ENCODE peak calls at places on chromosomes 16 and 17, in seven cellular contexts. V, F, O, I, E, U and D are unnamed samples.
A peak's percentile ranks its signal among the peaks of the same experiment; 100 is the strongest.

GRCh38 chr16:30947533-30948086 is 1.3 kb upstream of the ORAI3 start:
- DNase-seq in V (no peak), F (no peak), O (no peak), I (no peak), E (no peak), U (no peak), D (no peak)

GRCh38 chr17:6471531-6472465 is 27.5 kb downstream of the PIMREG start:
- DNase-seq in V (no peak), F (no peak), O (no peak), I (no peak), E (no peak), U (no peak), D (no peak)

GRCh38 chr16:11429113-11429512 is 83.9 kb downstream of the RMI2 start:
- DNase-seq in V (no peak), F (no peak), O (no peak), I (no peak), E (no peak), U (no peak), D (no peak)

GRCh38 chr16:28186752-28187151 is 25.0 kb downstream of the XPO6 start:
- DNase-seq in V (no peak), F (no peak), O (no peak), I (no peak), E (no peak), U (no peak), D (no peak)

GRCh38 chr17:28346746-28347246 is 10.5 kb downstream of the POLDIP2 start:
- DNase-seq in V (no peak), F (no peak), O (no peak), I (no peak), E (no peak), U (no peak), D (no peak)

GRCh38 chr17:17520599-17521232 is 24.5 kb upstream of the RASD1 start:
- DNase-seq in V (no peak), F (no peak), O (no peak), I (no peak), E (no peak), U (no peak), D (no peak)

GRCh38 chr17:18362509-18363020 is 785 bp downstream of the SHMT1 start:
- DNase-seq in V (peak; percentile 44), F (no peak), O (peak; percentile 80), I (no peak), E (peak; percentile 69), U (peak; percentile 59), D (peak; percentile 47)

GRCh38 chr16:79317521-79317920 is 283.0 kb downstream of the MAF start:
- DNase-seq in V (no peak), F (no peak), O (no peak), I (no peak), E (no peak), U (no peak), D (no peak)

GRCh38 chr17:17177186-17177585 is 28.9 kb downstream of the PLD6 start:
- DNase-seq in V (no peak), F (no peak), O (no peak), I (no peak), E (no peak), U (no peak), D (no peak)

GRCh38 chr17:80372456-80372855 is 42.5 kb upstream of the ENDOV start:
- DNase-seq in V (no peak), F (no peak), O (no peak), I (no peak), E (no peak), U (no peak), D (no peak)

GRCh38 chr17:4313482-4314114 is 49.8 kb upstream of the ANKFY1 start:
- DNase-seq in V (no peak), F (no peak), O (no peak), I (no peak), E (no peak), U (no peak), D (no peak)

GRCh38 chr17:3033248-3033640 is 30.2 kb downstream of the OR1D5 start:
- DNase-seq in V (no peak), F (no peak), O (no peak), I (no peak), E (no peak), U (no peak), D (no peak)

GRCh38 chr16:66070140-66070887 is 296.2 kb upstream of the CDH5 start:
- DNase-seq in V (no peak), F (no peak), O (peak; percentile 22), I (no peak), E (peak; percentile 69), U (no peak), D (no peak)

GRCh38 chr17:78745407-78746088 is 36.5 kb downstream of the CYTH1 start:
- DNase-seq in V (no peak), F (no peak), O (no peak), I (no peak), E (no peak), U (no peak), D (no peak)

GRCh38 chr17:67443931-67444597 is 67.0 kb downstream of the PITPNC1 start:
- DNase-seq in V (no peak), F (no peak), O (no peak), I (no peak), E (no peak), U (peak; percentile 30), D (no peak)

GRCh38 chr16:23607740-23608139 is 11.6 kb upstream of the NDUFAB1 start:
- DNase-seq in V (no peak), F (no peak), O (no peak), I (no peak), E (no peak), U (no peak), D (no peak)

GRCh38 chr16:88354229-88355092 is 28.3 kb upstream of the ZNF469 start:
- DNase-seq in V (no peak), F (no peak), O (no peak), I (no peak), E (peak; percentile 8), U (no peak), D (no peak)

GRCh38 chr16:31136287-31136662 is 748 bp upstream of the PRSS8 start:
- DNase-seq in V (no peak), F (no peak), O (no peak), I (no peak), E (no peak), U (no peak), D (no peak)

GRCh38 chr17:34715504-34715903 is 136.1 kb downstream of the TMEM132E start:
- DNase-seq in V (no peak), F (no peak), O (no peak), I (no peak), E (no peak), U (no peak), D (no peak)

GRCh38 chr17:81569986-81570514 is 17.9 kb upstream of the FAAP100 start:
- DNase-seq in V (no peak), F (no peak), O (no peak), I (no peak), E (no peak), U (no peak), D (no peak)

GRCh38 chr17:55570360-55570759 is 59.1 kb upstream of the SMIM36 start:
- DNase-seq in V (no peak), F (no peak), O (no peak), I (no peak), E (no peak), U (no peak), D (no peak)

GRCh38 chr16:87161822-87162676 is 155.1 kb downstream of the C16orf95 start:
- DNase-seq in V (no peak), F (no peak), O (no peak), I (no peak), E (no peak), U (no peak), D (no peak)

GRCh38 chr16:67456383-67457140 is 24.4 kb downstream of the ATP6V0D1 start:
- DNase-seq in V (peak; percentile 61), F (no peak), O (no peak), I (no peak), E (peak; percentile 72), U (no peak), D (no peak)

GRCh38 chr17:74211929-74212261 is 1.5 kb upstream of the TTYH2 start:
- DNase-seq in V (no peak), F (no peak), O (no peak), I (no peak), E (no peak), U (no peak), D (no peak)